ENCODE peak calls at places on chromosomes 16 and 17, in seven cellular contexts. F, N, R, C, D, M and U are unnamed samples.

GRCh38 chr17:64212122-64212521 is 50.9 kb downstream of the TEX2 start:
- DNase-seq in F (no peak), N (peak; percentile 66), R (no peak), C (no peak), D (no peak), M (no peak), U (peak; percentile 57)

GRCh38 chr16:66342294-66342900 is 24.1 kb upstream of the CDH5 start:
- DNase-seq in F (no peak), N (no peak), R (peak; percentile 68), C (no peak), D (peak; percentile 89), M (no peak), U (no peak)

GRCh38 chr16:1723450-1724147 is 17.6 kb downstream of the MAPK8IP3 start:
- DNase-seq in F (no peak), N (no peak), R (peak; percentile 40), C (no peak), D (peak; percentile 86), M (no peak), U (no peak)

GRCh38 chr17:10772425-10773380 is 31.2 kb downstream of the TMEM238L start:
- DNase-seq in F (no peak), N (no peak), R (no peak), C (peak; percentile 27), D (peak; percentile 76), M (no peak), U (no peak)

GRCh38 chr16:50683689-50684374 is 2.7 kb upstream of the SNX20 start:
- DNase-seq in F (no peak), N (no peak), R (no peak), C (no peak), D (no peak), M (no peak), U (no peak)

GRCh38 chr17:42428141-42428944 is 5.3 kb upstream of the CAVIN1 start:
- DNase-seq in F (peak; percentile 97), N (peak; percentile 97), R (peak; percentile 98), C (peak; percentile 32), D (peak; percentile 63), M (peak; percentile 75), U (peak; percentile 98)

GRCh38 chr17:7232114-7232513 is 2.2 kb downstream of the DVL2 start:
- DNase-seq in F (no peak), N (no peak), R (no peak), C (no peak), D (no peak), M (no peak), U (no peak)

GRCh38 chr16:69039333-69039941 is 66.0 kb upstream of the HAS3 start:
- DNase-seq in F (no peak), N (no peak), R (no peak), C (peak; percentile 10), D (no peak), M (no peak), U (no peak)

GRCh38 chr16:75580-76501 is 2.2 kb upstream of the MPG start:
- DNase-seq in F (peak; percentile 61), N (no peak), R (no peak), C (peak; percentile 95), D (peak; percentile 87), M (peak; percentile 88), U (no peak)

GRCh38 chr16:20383106-20384029 is 21.2 kb downstream of the PDILT start:
- DNase-seq in F (peak; percentile 17), N (no peak), R (peak; percentile 70), C (peak; percentile 74), D (peak; percentile 78), M (no peak), U (peak; percentile 7)

GRCh38 chr17:59859444-59860025 is 33.2 kb downstream of the TUBD1 start:
- DNase-seq in F (peak; percentile 33), N (no peak), R (no peak), C (peak; percentile 4), D (no peak), M (no peak), U (no peak)

GRCh38 chr17:40349477-40350409 is 14.8 kb downstream of the GJD3 start:
- DNase-seq in F (no peak), N (no peak), R (no peak), C (no peak), D (no peak), M (peak; percentile 54), U (no peak)

GRCh38 chr17:64741924-64742670 is 80.0 kb upstream of the SMURF2 start:
- DNase-seq in F (peak; percentile 75), N (peak; percentile 91), R (no peak), C (peak; percentile 87), D (no peak), M (peak; percentile 74), U (no peak)

GRCh38 chr17:6800422-6801027 is 24.5 kb downstream of the FBXO39 start:
- DNase-seq in F (no peak), N (no peak), R (no peak), C (no peak), D (peak; percentile 28), M (no peak), U (no peak)

GRCh38 chr17:76475302-76475701 is 7.9 kb downstream of the AANAT start:
- DNase-seq in F (no peak), N (no peak), R (no peak), C (no peak), D (no peak), M (no peak), U (no peak)

GRCh38 chr17:72351884-72352346 is 231.1 kb downstream of the SOX9 start:
- DNase-seq in F (no peak), N (no peak), R (no peak), C (no peak), D (peak; percentile 69), M (no peak), U (no peak)

GRCh38 chr17:81544281-81544974 is 7.7 kb downstream of the FAAP100 start:
- DNase-seq in F (no peak), N (no peak), R (no peak), C (no peak), D (no peak), M (no peak), U (no peak)

GRCh38 chr17:64441772-64442549 is 7.0 kb upstream of the MILR1 start:
- DNase-seq in F (no peak), N (no peak), R (no peak), C (peak; percentile 66), D (no peak), M (peak; percentile 66), U (peak; percentile 33)

GRCh38 chr17:37081287-37081686 is 132.5 kb downstream of the AATF start:
- DNase-seq in F (no peak), N (no peak), R (no peak), C (no peak), D (no peak), M (no peak), U (no peak)

GRCh38 chr17:49587366-49588073 is 11.8 kb downstream of the NXPH3 start:
- DNase-seq in F (no peak), N (no peak), R (no peak), C (peak; percentile 50), D (peak; percentile 4), M (no peak), U (no peak)

GRCh38 chr17:19645608-19646250 is 2.8 kb upstream of the ALDH3A2 start:
- DNase-seq in F (no peak), N (no peak), R (peak; percentile 40), C (no peak), D (peak; percentile 70), M (peak; percentile 62), U (no peak)

GRCh38 chr16:81163671-81164070 is 67.5 kb upstream of the GCSH start:
- DNase-seq in F (no peak), N (no peak), R (no peak), C (no peak), D (no peak), M (no peak), U (no peak)

GRCh38 chr17:76255801-76256429 is 9.2 kb upstream of the UBALD2 start:
- DNase-seq in F (no peak), N (no peak), R (no peak), C (peak; percentile 40), D (no peak), M (no peak), U (no peak)

GRCh38 chr16:79598341-79599181 is 2.0 kb downstream of the MAF start:
- DNase-seq in F (no peak), N (no peak), R (peak; percentile 31), C (peak; percentile 83), D (peak; percentile 77), M (peak; percentile 78), U (no peak)

GRCh38 chr17:614637-615546 is 99.7 kb downstream of the VPS53 start:
- DNase-seq in F (no peak), N (no peak), R (no peak), C (no peak), D (no peak), M (no peak), U (no peak)

GRCh38 chr16:27840311-27841060 is 223.0 kb downstream of the GSG1L start:
- DNase-seq in F (no peak), N (no peak), R (no peak), C (peak; percentile 50), D (no peak), M (no peak), U (no peak)

GRCh38 chr16:50651835-50652438 is 29.2 kb downstream of the SNX20 start:
- DNase-seq in F (no peak), N (no peak), R (no peak), C (no peak), D (no peak), M (no peak), U (no peak)

GRCh38 chr17:59371426-59372099 is 40.1 kb downstream of the YPEL2 start:
- DNase-seq in F (no peak), N (no peak), R (no peak), C (peak; percentile 94), D (no peak), M (peak; percentile 79), U (no peak)

GRCh38 chr16:11114366-11115164 is 141.4 kb downstream of the SOCS1 start:
- DNase-seq in F (no peak), N (no peak), R (no peak), C (no peak), D (no peak), M (no peak), U (no peak)

GRCh38 chr17:27339198-27339835 is 45.4 kb downstream of the WSB1 start:
- DNase-seq in F (no peak), N (no peak), R (no peak), C (no peak), D (no peak), M (no peak), U (no peak)
- H3K4me3 ChIP-seq in F (no peak overlapping the region), N (no peak overlapping the region), R (no peak overlapping the region), C (no peak overlapping the region), D (no peak overlapping the region), M (no peak overlapping the region), U (no peak overlapping the region)

GRCh38 chr16:74296120-74296464 is 522 bp upstream of the PSMD7 start:
- DNase-seq in F (no peak), N (no peak), R (no peak), C (no peak), D (no peak), M (no peak), U (no peak)
- H3K4me3 ChIP-seq in F (peak overlapping the region; percentile 88), N (peak overlapping the region; percentile 57), R (peak overlapping the region; percentile 97), C (peak overlapping the region; percentile 92), D (peak overlapping the region; percentile 99), M (peak overlapping the region; percentile 93), U (peak overlapping the region; percentile 98)

GRCh38 chr16:75244225-75244792 is 7.1 kb downstream of the BCAR1 start:
- DNase-seq in F (no peak), N (no peak), R (no peak), C (peak; percentile 84), D (no peak), M (peak; percentile 92), U (no peak)
- H3K4me3 ChIP-seq in F (no peak overlapping the region), N (no peak overlapping the region), R (no peak overlapping the region), C (no peak overlapping the region), D (no peak overlapping the region), M (no peak overlapping the region), U (no peak overlapping the region)

DNA sequence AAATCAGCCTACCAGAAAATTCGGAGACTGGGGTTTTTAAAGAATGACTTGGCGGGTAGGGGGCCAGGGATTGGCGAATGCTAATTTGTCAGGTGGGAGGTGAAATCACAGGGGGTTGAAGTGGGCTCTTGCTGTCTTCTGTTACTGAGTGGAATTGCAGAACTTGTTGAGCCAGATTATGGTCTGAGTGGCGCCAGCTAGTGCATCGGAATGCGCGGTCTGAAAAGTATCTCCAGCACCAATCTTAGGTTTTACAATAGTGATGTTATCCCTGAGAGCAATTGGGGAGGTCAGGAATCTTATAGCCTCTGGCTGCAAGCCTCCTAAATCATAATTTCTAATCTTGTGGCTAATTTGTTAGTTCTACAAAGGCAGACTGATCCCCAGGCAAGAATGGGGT is 762 bp upstream of the RBL2 start:
- DNase-seq in F (no peak), N (no peak), R (no peak), C (no peak), D (peak; percentile 48), M (no peak), U (no peak)
- H3K4me3 ChIP-seq in F (no peak overlapping the region), N (no peak overlapping the region), R (peak overlapping the region; percentile 89), C (no peak overlapping the region), D (no peak overlapping the region), M (no peak overlapping the region), U (no peak overlapping the region)